ENCODE peak calls at places on chromosome 1, in six cellular contexts. X, A, P, H, F and I are unnamed samples.

GRCh38 chr1:196366817-196367495 is 241.3 kb downstream of the KCNT2 start:
- DNase-seq in X (no peak), A (no peak), P (no peak), H (no peak), F (no peak), I (no peak)

GRCh38 chr1:108316545-108316944 is 72.7 kb upstream of the NBPF4 start:
- DNase-seq in X (peak; percentile 31), A (no peak), P (peak; percentile 27), H (no peak), F (no peak), I (no peak)

GRCh38 chr1:89545264-89546038 is 20.8 kb downstream of the LRRC8B start:
- DNase-seq in X (no peak), A (no peak), P (peak; percentile 60), H (no peak), F (no peak), I (no peak)

GRCh38 chr1:94544706-94545490 is 3.3 kb upstream of the F3 start:
- DNase-seq in X (no peak), A (no peak), P (peak; percentile 93), H (no peak), F (no peak), I (no peak)

GRCh38 chr1:4027492-4028138 is 127.5 kb upstream of the C1orf174 start:
- DNase-seq in X (no peak), A (peak; percentile 86), P (no peak), H (no peak), F (no peak), I (no peak)

GRCh38 chr1:115238336-115239147 is 99.5 kb downstream of the NGF start:
- DNase-seq in X (no peak), A (no peak), P (no peak), H (peak; percentile 58), F (no peak), I (no peak)

GRCh38 chr1:26602378-26602959 is 72.9 kb downstream of the RPS6KA1 start:
- DNase-seq in X (peak; percentile 60), A (no peak), P (peak; percentile 77), H (no peak), F (no peak), I (no peak)

GRCh38 chr1:211257831-211258225 is 1.3 kb upstream of the RCOR3 start:
- DNase-seq in X (no peak), A (no peak), P (no peak), H (no peak), F (no peak), I (no peak)

GRCh38 chr1:29542476-29543015 is 306.2 kb downstream of the PTPRU start:
- DNase-seq in X (no peak), A (no peak), P (no peak), H (peak; percentile 59), F (no peak), I (no peak)

GRCh38 chr1:224616761-224617409 is 768 bp downstream of the CNIH3 start:
- DNase-seq in X (peak; percentile 62), A (no peak), P (no peak), H (no peak), F (no peak), I (no peak)

GRCh38 chr1:178869114-178869697 is 1.7 kb downstream of the ANGPTL1 start:
- DNase-seq in X (peak; percentile 8), A (no peak), P (peak; percentile 82), H (no peak), F (no peak), I (no peak)
- H3K4me3 ChIP-seq in X (no peak overlapping the region), A (no peak overlapping the region), P (peak overlapping the region; percentile 6), H (peak overlapping the region; percentile 33), F (no peak overlapping the region), I (peak overlapping the region; percentile 11)

GRCh38 chr1:174367892-174368291 is 79.9 kb upstream of the GPR52 start:
- DNase-seq in X (no peak), A (no peak), P (no peak), H (no peak), F (no peak), I (no peak)
- TF ChIP-seq CTCF in X (no peak), A (no peak), P (no peak), H (no peak), F (no peak), I (no peak)

GRCh38 chr1:203486618-203487370 is 7.2 kb upstream of the OPTC start:
- DNase-seq in X (no peak), A (no peak), P (no peak), H (no peak), F (no peak), I (no peak)
- H3K4me3 ChIP-seq in X (peak overlapping the region; percentile 30), A (no peak overlapping the region), P (peak overlapping the region; percentile 43), H (peak overlapping the region; percentile 42), F (no peak overlapping the region), I (peak overlapping the region; percentile 44)

GRCh38 chr1:150557813-150558212 is 8.6 kb downstream of the ADAMTSL4 start:
- DNase-seq in X (no peak), A (no peak), P (no peak), H (no peak), F (no peak), I (no peak)
- TF ChIP-seq CTCF in X (no peak), A (no peak), P (no peak), H (no peak), F (no peak), I (no peak)

GRCh38 chr1:151009206-151009587 is 948 bp downstream of the PRUNE1 start:
- DNase-seq in X (no peak), A (no peak), P (peak; percentile 35), H (no peak), F (no peak), I (no peak)

GRCh38 chr1:151011154-151011850 is 3.1 kb downstream of the PRUNE1 start:
- DNase-seq in X (no peak), A (no peak), P (no peak), H (no peak), F (no peak), I (no peak)

GRCh38 chr1:151008244-151009205 is at the start of gene PRUNE1:
- DNase-seq in X (peak; percentile 98), A (peak; percentile 98), P (peak; percentile 98), H (peak; percentile 97), F (peak; percentile 96), I (peak; percentile 64)

GRCh38 chr1:151010346-151010726 is 2.1 kb downstream of the PRUNE1 start:
- DNase-seq in X (no peak), A (no peak), P (no peak), H (no peak), F (no peak), I (no peak)

DNA sequence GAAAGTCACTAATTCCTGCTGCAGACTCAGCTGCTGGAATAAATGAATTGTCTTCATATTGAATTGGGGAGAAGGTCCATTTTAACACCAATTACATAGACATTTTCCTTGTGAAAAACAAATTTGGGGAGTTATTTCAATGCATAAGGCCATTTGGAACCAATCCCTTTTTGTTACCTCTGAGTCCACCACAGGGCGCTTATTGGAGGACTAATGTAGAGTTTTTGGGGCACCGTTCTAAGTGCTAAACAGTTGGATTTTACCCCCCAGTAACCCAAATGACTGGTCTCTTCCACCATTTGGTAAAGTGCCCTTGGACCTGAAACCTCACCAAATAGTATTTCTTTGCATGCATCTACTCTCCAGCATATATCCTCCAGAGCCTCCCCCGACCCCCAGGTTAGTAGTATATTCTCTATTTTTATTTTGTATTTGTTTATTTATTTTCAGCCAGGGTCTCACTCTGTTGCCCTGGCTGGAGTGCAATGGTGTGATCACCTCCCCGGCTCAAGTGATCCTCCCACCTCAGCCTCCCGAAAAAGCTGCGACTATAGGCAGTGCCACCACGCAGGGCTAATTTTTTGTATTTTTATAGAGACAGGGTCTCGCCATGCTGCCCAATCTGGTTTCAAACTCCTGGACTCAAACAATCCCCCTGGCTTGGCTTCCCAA is 1.6 kb downstream of the PRUNE1 start:
- DNase-seq in X (no peak), A (no peak), P (no peak), H (no peak), F (no peak), I (no peak)
- H3K4me3 ChIP-seq in X (peak overlapping the region; percentile 76), A (no peak overlapping the region), P (no peak overlapping the region), H (no peak overlapping the region), F (no peak overlapping the region), I (no peak overlapping the region)